ENCODE peak calls at places on chromosomes 5 and 9, in seven cellular contexts. One of them, this sample, is unnamed.

GRCh38 chr9:127283917-127284316 is 19.3 kb downstream of the GARNL3 start:
- DNase-seq in heart left ventricle: no peak
- DNase-seq in HT-29: peak
- DNase-seq in CD8-positive, alpha-beta memory T cell: no peak
- DNase-seq in foreskin fibroblast: peak
- DNase-seq in central memory CD4-positive, alpha-beta T cell: peak
- DNase-seq in OCI-LY7: peak
- DNase-seq in this sample: peak

GRCh38 chr5:14917719-14918118 is 46.1 kb upstream of the ANKH start:
- DNase-seq in heart left ventricle: no peak
- DNase-seq in HT-29: no peak
- DNase-seq in CD8-positive, alpha-beta memory T cell: no peak
- DNase-seq in foreskin fibroblast: peak
- DNase-seq in central memory CD4-positive, alpha-beta T cell: no peak
- DNase-seq in OCI-LY7: no peak
- DNase-seq in this sample: no peak

GRCh38 chr5:178293815-178294214 is 61.2 kb upstream of the PHYKPL start:
- DNase-seq in heart left ventricle: peak
- DNase-seq in HT-29: no peak
- DNase-seq in CD8-positive, alpha-beta memory T cell: no peak
- DNase-seq in foreskin fibroblast: no peak
- DNase-seq in central memory CD4-positive, alpha-beta T cell: no peak
- DNase-seq in OCI-LY7: no peak
- DNase-seq in this sample: no peak

GRCh38 chr5:133243196-133243595 is 191.4 kb downstream of the HSPA4 start:
- DNase-seq in heart left ventricle: no peak
- DNase-seq in HT-29: no peak
- DNase-seq in CD8-positive, alpha-beta memory T cell: no peak
- DNase-seq in foreskin fibroblast: no peak
- DNase-seq in central memory CD4-positive, alpha-beta T cell: no peak
- DNase-seq in OCI-LY7: no peak
- DNase-seq in this sample: no peak

GRCh38 chr5:80153586-80154126 is 102.2 kb downstream of the SERINC5 start:
- DNase-seq in heart left ventricle: no peak
- DNase-seq in HT-29: peak
- DNase-seq in CD8-positive, alpha-beta memory T cell: no peak
- DNase-seq in foreskin fibroblast: no peak
- DNase-seq in central memory CD4-positive, alpha-beta T cell: peak
- DNase-seq in OCI-LY7: no peak
- DNase-seq in this sample: no peak

GRCh38 chr9:69542942-69543704 is 129.0 kb downstream of the APBA1 start:
- DNase-seq in heart left ventricle: peak
- DNase-seq in HT-29: no peak
- DNase-seq in CD8-positive, alpha-beta memory T cell: no peak
- DNase-seq in foreskin fibroblast: peak
- DNase-seq in central memory CD4-positive, alpha-beta T cell: no peak
- DNase-seq in OCI-LY7: no peak
- DNase-seq in this sample: no peak

GRCh38 chr9:126516936-126517750 is 96.6 kb upstream of the LMX1B start:
- DNase-seq in heart left ventricle: peak
- DNase-seq in HT-29: no peak
- DNase-seq in CD8-positive, alpha-beta memory T cell: no peak
- DNase-seq in foreskin fibroblast: peak
- DNase-seq in central memory CD4-positive, alpha-beta T cell: peak
- DNase-seq in OCI-LY7: peak
- DNase-seq in this sample: no peak

GRCh38 chr5:89293849-89294248 is 410.9 kb upstream of the MEF2C start:
- DNase-seq in heart left ventricle: no peak
- DNase-seq in HT-29: no peak
- DNase-seq in CD8-positive, alpha-beta memory T cell: no peak
- DNase-seq in foreskin fibroblast: peak
- DNase-seq in central memory CD4-positive, alpha-beta T cell: no peak
- DNase-seq in OCI-LY7: no peak
- DNase-seq in this sample: no peak

GRCh38 chr9:31519826-31520225 is 864.6 kb upstream of the ACO1 start:
- DNase-seq in heart left ventricle: no peak
- DNase-seq in HT-29: no peak
- DNase-seq in CD8-positive, alpha-beta memory T cell: no peak
- DNase-seq in foreskin fibroblast: peak
- DNase-seq in central memory CD4-positive, alpha-beta T cell: no peak
- DNase-seq in OCI-LY7: no peak
- DNase-seq in this sample: no peak

GRCh38 chr9:86903461-86904010 is 43.8 kb downstream of the GAS1 start:
- DNase-seq in heart left ventricle: no peak
- DNase-seq in HT-29: no peak
- DNase-seq in CD8-positive, alpha-beta memory T cell: no peak
- DNase-seq in foreskin fibroblast: no peak
- DNase-seq in central memory CD4-positive, alpha-beta T cell: no peak
- DNase-seq in OCI-LY7: no peak
- DNase-seq in this sample: no peak

GRCh38 chr5:158560170-158560569 is 539.5 kb downstream of the EBF1 start:
- DNase-seq in heart left ventricle: no peak
- DNase-seq in HT-29: no peak
- DNase-seq in CD8-positive, alpha-beta memory T cell: no peak
- DNase-seq in foreskin fibroblast: peak
- DNase-seq in central memory CD4-positive, alpha-beta T cell: no peak
- DNase-seq in OCI-LY7: peak
- DNase-seq in this sample: no peak

GRCh38 chr9:87751423-87751822 is 25.5 kb downstream of the CTSL start:
- DNase-seq in heart left ventricle: no peak
- DNase-seq in HT-29: no peak
- DNase-seq in CD8-positive, alpha-beta memory T cell: no peak
- DNase-seq in foreskin fibroblast: no peak
- DNase-seq in central memory CD4-positive, alpha-beta T cell: no peak
- DNase-seq in OCI-LY7: no peak
- DNase-seq in this sample: peak

GRCh38 chr5:9621379-9621903 is 8.7 kb downstream of the TAS2R1 start:
- DNase-seq in heart left ventricle: no peak
- DNase-seq in HT-29: no peak
- DNase-seq in CD8-positive, alpha-beta memory T cell: no peak
- DNase-seq in foreskin fibroblast: no peak
- DNase-seq in central memory CD4-positive, alpha-beta T cell: no peak
- DNase-seq in OCI-LY7: no peak
- DNase-seq in this sample: no peak

GRCh38 chr5:37272564-37272963 is 23.4 kb upstream of the CPLANE1 start:
- DNase-seq in heart left ventricle: no peak
- DNase-seq in HT-29: peak
- DNase-seq in CD8-positive, alpha-beta memory T cell: no peak
- DNase-seq in foreskin fibroblast: peak
- DNase-seq in central memory CD4-positive, alpha-beta T cell: no peak
- DNase-seq in OCI-LY7: no peak
- DNase-seq in this sample: no peak

GRCh38 chr5:16744164-16744880 is 127.5 kb upstream of the RETREG1 start:
- DNase-seq in heart left ventricle: no peak
- DNase-seq in HT-29: no peak
- DNase-seq in CD8-positive, alpha-beta memory T cell: no peak
- DNase-seq in foreskin fibroblast: no peak
- DNase-seq in central memory CD4-positive, alpha-beta T cell: no peak
- DNase-seq in OCI-LY7: no peak
- DNase-seq in this sample: no peak

GRCh38 chr9:105259731-105260612 is 15.5 kb downstream of the SLC44A1 start:
- DNase-seq in heart left ventricle: no peak
- DNase-seq in HT-29: no peak
- DNase-seq in CD8-positive, alpha-beta memory T cell: no peak
- DNase-seq in foreskin fibroblast: no peak
- DNase-seq in central memory CD4-positive, alpha-beta T cell: no peak
- DNase-seq in OCI-LY7: peak
- DNase-seq in this sample: no peak

GRCh38 chr5:159752622-159753275 is 163.5 kb upstream of the ADRA1B start:
- DNase-seq in heart left ventricle: no peak
- DNase-seq in HT-29: no peak
- DNase-seq in CD8-positive, alpha-beta memory T cell: no peak
- DNase-seq in foreskin fibroblast: peak
- DNase-seq in central memory CD4-positive, alpha-beta T cell: no peak
- DNase-seq in OCI-LY7: no peak
- DNase-seq in this sample: no peak

GRCh38 chr5:1725641-1726468 is 73.8 kb downstream of the MRPL36 start:
- DNase-seq in heart left ventricle: no peak
- DNase-seq in HT-29: no peak
- DNase-seq in CD8-positive, alpha-beta memory T cell: no peak
- DNase-seq in foreskin fibroblast: no peak
- DNase-seq in central memory CD4-positive, alpha-beta T cell: no peak
- DNase-seq in OCI-LY7: no peak
- DNase-seq in this sample: peak

GRCh38 chr9:72888032-72888431 is 64.8 kb downstream of the ALDH1A1 start:
- DNase-seq in heart left ventricle: no peak
- DNase-seq in HT-29: no peak
- DNase-seq in CD8-positive, alpha-beta memory T cell: no peak
- DNase-seq in foreskin fibroblast: peak
- DNase-seq in central memory CD4-positive, alpha-beta T cell: no peak
- DNase-seq in OCI-LY7: no peak
- DNase-seq in this sample: no peak

GRCh38 chr5:142012792-142013388 is at the start of gene GNPDA1:
- DNase-seq in heart left ventricle: peak
- DNase-seq in HT-29: peak
- DNase-seq in CD8-positive, alpha-beta memory T cell: peak
- DNase-seq in foreskin fibroblast: peak
- DNase-seq in central memory CD4-positive, alpha-beta T cell: peak
- DNase-seq in OCI-LY7: peak
- DNase-seq in this sample: peak

GRCh38 chr5:170293273-170293672 is 4.3 kb downstream of the LCP2 start:
- DNase-seq in heart left ventricle: peak
- DNase-seq in HT-29: no peak
- DNase-seq in CD8-positive, alpha-beta memory T cell: peak
- DNase-seq in foreskin fibroblast: no peak
- DNase-seq in central memory CD4-positive, alpha-beta T cell: peak
- DNase-seq in OCI-LY7: no peak
- DNase-seq in this sample: peak

GRCh38 chr5:1834721-1835425 is 33.7 kb downstream of the NDUFS6 start:
- DNase-seq in heart left ventricle: no peak
- DNase-seq in HT-29: no peak
- DNase-seq in CD8-positive, alpha-beta memory T cell: no peak
- DNase-seq in foreskin fibroblast: no peak
- DNase-seq in central memory CD4-positive, alpha-beta T cell: no peak
- DNase-seq in OCI-LY7: no peak
- DNase-seq in this sample: no peak

GRCh38 chr9:70409800-70410199 is 4.7 kb downstream of the KLF9 start:
- DNase-seq in heart left ventricle: no peak
- DNase-seq in HT-29: no peak
- DNase-seq in CD8-positive, alpha-beta memory T cell: no peak
- DNase-seq in foreskin fibroblast: no peak
- DNase-seq in central memory CD4-positive, alpha-beta T cell: no peak
- DNase-seq in OCI-LY7: no peak
- DNase-seq in this sample: no peak

GRCh38 chr5:169200086-169200778 is 100.7 kb downstream of the SLIT3 start:
- DNase-seq in heart left ventricle: no peak
- DNase-seq in HT-29: no peak
- DNase-seq in CD8-positive, alpha-beta memory T cell: no peak
- DNase-seq in foreskin fibroblast: peak
- DNase-seq in central memory CD4-positive, alpha-beta T cell: no peak
- DNase-seq in OCI-LY7: no peak
- DNase-seq in this sample: no peak

GRCh38 chr9:129725841-129726251 is 27.0 kb downstream of the PTGES start:
- DNase-seq in heart left ventricle: no peak
- DNase-seq in HT-29: no peak
- DNase-seq in CD8-positive, alpha-beta memory T cell: no peak
- DNase-seq in foreskin fibroblast: peak
- DNase-seq in central memory CD4-positive, alpha-beta T cell: no peak
- DNase-seq in OCI-LY7: no peak
- DNase-seq in this sample: no peak

GRCh38 chr5:81749186-81749561 is 1.7 kb downstream of the SSBP2 start:
- DNase-seq in heart left ventricle: no peak
- DNase-seq in HT-29: no peak
- DNase-seq in CD8-positive, alpha-beta memory T cell: no peak
- DNase-seq in foreskin fibroblast: peak
- DNase-seq in central memory CD4-positive, alpha-beta T cell: peak
- DNase-seq in OCI-LY7: no peak
- DNase-seq in this sample: no peak

GRCh38 chr9:136327313-136327971 is at the start of gene GPSM1:
- DNase-seq in heart left ventricle: peak
- DNase-seq in HT-29: no peak
- DNase-seq in CD8-positive, alpha-beta memory T cell: no peak
- DNase-seq in foreskin fibroblast: peak
- DNase-seq in central memory CD4-positive, alpha-beta T cell: peak
- DNase-seq in OCI-LY7: no peak
- DNase-seq in this sample: no peak

GRCh38 chr9:105243015-105243686 is 1.3 kb upstream of the SLC44A1 start:
- DNase-seq in heart left ventricle: no peak
- DNase-seq in HT-29: no peak
- DNase-seq in CD8-positive, alpha-beta memory T cell: no peak
- DNase-seq in foreskin fibroblast: peak
- DNase-seq in central memory CD4-positive, alpha-beta T cell: no peak
- DNase-seq in OCI-LY7: no peak
- DNase-seq in this sample: no peak

GRCh38 chr9:76232861-76233499 is 161.2 kb downstream of the RFK start:
- DNase-seq in heart left ventricle: no peak
- DNase-seq in HT-29: no peak
- DNase-seq in CD8-positive, alpha-beta memory T cell: no peak
- DNase-seq in foreskin fibroblast: no peak
- DNase-seq in central memory CD4-positive, alpha-beta T cell: no peak
- DNase-seq in OCI-LY7: no peak
- DNase-seq in this sample: no peak

GRCh38 chr9:133370680-133371079 is 5.2 kb downstream of the SURF4 start:
- DNase-seq in heart left ventricle: no peak
- DNase-seq in HT-29: no peak
- DNase-seq in CD8-positive, alpha-beta memory T cell: peak
- DNase-seq in foreskin fibroblast: no peak
- DNase-seq in central memory CD4-positive, alpha-beta T cell: peak
- DNase-seq in OCI-LY7: no peak
- DNase-seq in this sample: peak

GRCh38 chr9:7394007-7394774 is 405.4 kb downstream of the DMAC1 start:
- DNase-seq in heart left ventricle: no peak
- DNase-seq in HT-29: no peak
- DNase-seq in CD8-positive, alpha-beta memory T cell: no peak
- DNase-seq in foreskin fibroblast: no peak
- DNase-seq in central memory CD4-positive, alpha-beta T cell: no peak
- DNase-seq in OCI-LY7: no peak
- DNase-seq in this sample: no peak

GRCh38 chr5:15533124-15533893 is 33.3 kb downstream of the FBXL7 start:
- DNase-seq in heart left ventricle: no peak
- DNase-seq in HT-29: no peak
- DNase-seq in CD8-positive, alpha-beta memory T cell: no peak
- DNase-seq in foreskin fibroblast: peak
- DNase-seq in central memory CD4-positive, alpha-beta T cell: no peak
- DNase-seq in OCI-LY7: no peak
- DNase-seq in this sample: no peak

GRCh38 chr9:134640491-134641172 is 971 bp upstream of the COL5A1 start:
- DNase-seq in heart left ventricle: no peak
- DNase-seq in HT-29: no peak
- DNase-seq in CD8-positive, alpha-beta memory T cell: no peak
- DNase-seq in foreskin fibroblast: no peak
- DNase-seq in central memory CD4-positive, alpha-beta T cell: no peak
- DNase-seq in OCI-LY7: no peak
- DNase-seq in this sample: no peak

GRCh38 chr9:109307380-109308240 is 13.2 kb downstream of the EPB41L4B start:
- DNase-seq in heart left ventricle: no peak
- DNase-seq in HT-29: peak
- DNase-seq in CD8-positive, alpha-beta memory T cell: no peak
- DNase-seq in foreskin fibroblast: no peak
- DNase-seq in central memory CD4-positive, alpha-beta T cell: no peak
- DNase-seq in OCI-LY7: no peak
- DNase-seq in this sample: peak

GRCh38 chr5:124806026-124806856 is 59.8 kb upstream of the ZNF608 start:
- DNase-seq in heart left ventricle: peak
- DNase-seq in HT-29: peak
- DNase-seq in CD8-positive, alpha-beta memory T cell: no peak
- DNase-seq in foreskin fibroblast: peak
- DNase-seq in central memory CD4-positive, alpha-beta T cell: no peak
- DNase-seq in OCI-LY7: no peak
- DNase-seq in this sample: peak

GRCh38 chr5:56352808-56353590 is 119.9 kb upstream of the ANKRD55 start:
- DNase-seq in heart left ventricle: no peak
- DNase-seq in HT-29: no peak
- DNase-seq in CD8-positive, alpha-beta memory T cell: no peak
- DNase-seq in foreskin fibroblast: no peak
- DNase-seq in central memory CD4-positive, alpha-beta T cell: no peak
- DNase-seq in OCI-LY7: no peak
- DNase-seq in this sample: no peak

GRCh38 chr9:89923961-89924504 is 319.2 kb downstream of the GADD45G start:
- DNase-seq in heart left ventricle: no peak
- DNase-seq in HT-29: no peak
- DNase-seq in CD8-positive, alpha-beta memory T cell: no peak
- DNase-seq in foreskin fibroblast: no peak
- DNase-seq in central memory CD4-positive, alpha-beta T cell: peak
- DNase-seq in OCI-LY7: peak
- DNase-seq in this sample: peak